ENCODE peak calls at places on chromosomes 5 and 9, in eight cellular contexts. One of them, this sample, is unnamed.
A peak's percentile ranks its signal among the peaks of the same experiment; 100 is the strongest.

GRCh38 chr5:30209752-30210151 is 983.7 kb upstream of the CDH6 start:
- DNase-seq in neural crest cell: no peak
- DNase-seq in stimulated activated CD4-positive, alpha-beta T cell treated with anti-CD3 and anti-CD28 coated beads, Interleukin-4, amount 100 ng/mL, for 48 hours: no peak
- DNase-seq in stimulated activated naive B cell treated with anti-CD40 and anti-IgM and Interleukin-4, amounts not matched to agents 10 μg/mL and 1 μg/mL and 100 μg/mL, for 72 hours: no peak
- DNase-seq in amniotic stem cell: no peak
- DNase-seq in SW480: no peak
- DNase-seq in A549: no peak
- DNase-seq in IMR-90: no peak
- DNase-seq in this sample: no peak

GRCh38 chr9:122059214-122059978 is 33.7 kb downstream of the TTLL11 start:
- DNase-seq in neural crest cell: no peak
- DNase-seq in stimulated activated CD4-positive, alpha-beta T cell treated with anti-CD3 and anti-CD28 coated beads, Interleukin-4, amount 100 ng/mL, for 48 hours: no peak
- DNase-seq in stimulated activated naive B cell treated with anti-CD40 and anti-IgM and Interleukin-4, amounts not matched to agents 10 μg/mL and 1 μg/mL and 100 μg/mL, for 72 hours: no peak
- DNase-seq in amniotic stem cell: no peak
- DNase-seq in SW480: no peak
- DNase-seq in A549: no peak
- DNase-seq in IMR-90: no peak
- DNase-seq in this sample: no peak

GRCh38 chr9:31394040-31394473 is 990.4 kb upstream of the ACO1 start:
- DNase-seq in neural crest cell: no peak
- DNase-seq in stimulated activated CD4-positive, alpha-beta T cell treated with anti-CD3 and anti-CD28 coated beads, Interleukin-4, amount 100 ng/mL, for 48 hours: no peak
- DNase-seq in stimulated activated naive B cell treated with anti-CD40 and anti-IgM and Interleukin-4, amounts not matched to agents 10 μg/mL and 1 μg/mL and 100 μg/mL, for 72 hours: no peak
- DNase-seq in amniotic stem cell: no peak
- DNase-seq in SW480: no peak
- DNase-seq in A549: no peak
- DNase-seq in IMR-90: no peak
- DNase-seq in this sample: no peak

GRCh38 chr9:127919253-127919815 is 2.5 kb upstream of the ST6GALNAC4 start:
- DNase-seq in neural crest cell: no peak
- DNase-seq in stimulated activated CD4-positive, alpha-beta T cell treated with anti-CD3 and anti-CD28 coated beads, Interleukin-4, amount 100 ng/mL, for 48 hours: no peak
- DNase-seq in stimulated activated naive B cell treated with anti-CD40 and anti-IgM and Interleukin-4, amounts not matched to agents 10 μg/mL and 1 μg/mL and 100 μg/mL, for 72 hours: no peak
- DNase-seq in amniotic stem cell: peak; percentile 99
- DNase-seq in SW480: peak; percentile 97
- DNase-seq in A549: peak; percentile 98
- DNase-seq in IMR-90: peak; percentile 99
- DNase-seq in this sample: no peak

GRCh38 chr9:120925535-120926396 is 830 bp downstream of the TRAF1 start:
- DNase-seq in neural crest cell: no peak
- DNase-seq in stimulated activated CD4-positive, alpha-beta T cell treated with anti-CD3 and anti-CD28 coated beads, Interleukin-4, amount 100 ng/mL, for 48 hours: peak; percentile 85
- DNase-seq in stimulated activated naive B cell treated with anti-CD40 and anti-IgM and Interleukin-4, amounts not matched to agents 10 μg/mL and 1 μg/mL and 100 μg/mL, for 72 hours: peak; percentile 89
- DNase-seq in amniotic stem cell: peak; percentile 89
- DNase-seq in SW480: peak; percentile 47
- DNase-seq in A549: peak; percentile 69
- DNase-seq in IMR-90: peak; percentile 99
- DNase-seq in this sample: no peak

GRCh38 chr9:91285729-91286353 is 75.9 kb downstream of the AUH start:
- DNase-seq in neural crest cell: no peak
- DNase-seq in stimulated activated CD4-positive, alpha-beta T cell treated with anti-CD3 and anti-CD28 coated beads, Interleukin-4, amount 100 ng/mL, for 48 hours: no peak
- DNase-seq in stimulated activated naive B cell treated with anti-CD40 and anti-IgM and Interleukin-4, amounts not matched to agents 10 μg/mL and 1 μg/mL and 100 μg/mL, for 72 hours: no peak
- DNase-seq in amniotic stem cell: no peak
- DNase-seq in SW480: no peak
- DNase-seq in A549: no peak
- DNase-seq in IMR-90: peak; percentile 54
- DNase-seq in this sample: no peak

GRCh38 chr5:80755634-80756033 is 100.9 kb upstream of the DHFR start:
- DNase-seq in neural crest cell: no peak
- DNase-seq in stimulated activated CD4-positive, alpha-beta T cell treated with anti-CD3 and anti-CD28 coated beads, Interleukin-4, amount 100 ng/mL, for 48 hours: no peak
- DNase-seq in stimulated activated naive B cell treated with anti-CD40 and anti-IgM and Interleukin-4, amounts not matched to agents 10 μg/mL and 1 μg/mL and 100 μg/mL, for 72 hours: peak; percentile 16
- DNase-seq in amniotic stem cell: no peak
- DNase-seq in SW480: no peak
- DNase-seq in A549: no peak
- DNase-seq in IMR-90: no peak
- DNase-seq in this sample: no peak

GRCh38 chr9:115034801-115035200 is 83.2 kb downstream of the TNC start:
- DNase-seq in neural crest cell: no peak
- DNase-seq in stimulated activated CD4-positive, alpha-beta T cell treated with anti-CD3 and anti-CD28 coated beads, Interleukin-4, amount 100 ng/mL, for 48 hours: no peak
- DNase-seq in stimulated activated naive B cell treated with anti-CD40 and anti-IgM and Interleukin-4, amounts not matched to agents 10 μg/mL and 1 μg/mL and 100 μg/mL, for 72 hours: no peak
- DNase-seq in amniotic stem cell: peak; percentile 73
- DNase-seq in SW480: no peak
- DNase-seq in A549: no peak
- DNase-seq in IMR-90: peak; percentile 90
- DNase-seq in this sample: no peak

GRCh38 chr5:43702815-43703214 is 99.8 kb downstream of the NNT start:
- DNase-seq in neural crest cell: no peak
- DNase-seq in stimulated activated CD4-positive, alpha-beta T cell treated with anti-CD3 and anti-CD28 coated beads, Interleukin-4, amount 100 ng/mL, for 48 hours: no peak
- DNase-seq in stimulated activated naive B cell treated with anti-CD40 and anti-IgM and Interleukin-4, amounts not matched to agents 10 μg/mL and 1 μg/mL and 100 μg/mL, for 72 hours: no peak
- DNase-seq in amniotic stem cell: no peak
- DNase-seq in SW480: no peak
- DNase-seq in A549: no peak
- DNase-seq in IMR-90: peak; percentile 23
- DNase-seq in this sample: no peak

GRCh38 chr5:96177303-96177869 is 215.7 kb upstream of the ELL2 start:
- DNase-seq in neural crest cell: no peak
- DNase-seq in stimulated activated CD4-positive, alpha-beta T cell treated with anti-CD3 and anti-CD28 coated beads, Interleukin-4, amount 100 ng/mL, for 48 hours: no peak
- DNase-seq in stimulated activated naive B cell treated with anti-CD40 and anti-IgM and Interleukin-4, amounts not matched to agents 10 μg/mL and 1 μg/mL and 100 μg/mL, for 72 hours: no peak
- DNase-seq in amniotic stem cell: peak; percentile 2
- DNase-seq in SW480: no peak
- DNase-seq in A549: no peak
- DNase-seq in IMR-90: peak; percentile 91
- DNase-seq in this sample: no peak

GRCh38 chr5:8906303-8906967 is 639.4 kb downstream of the SEMA5A start:
- DNase-seq in neural crest cell: no peak
- DNase-seq in stimulated activated CD4-positive, alpha-beta T cell treated with anti-CD3 and anti-CD28 coated beads, Interleukin-4, amount 100 ng/mL, for 48 hours: no peak
- DNase-seq in stimulated activated naive B cell treated with anti-CD40 and anti-IgM and Interleukin-4, amounts not matched to agents 10 μg/mL and 1 μg/mL and 100 μg/mL, for 72 hours: no peak
- DNase-seq in amniotic stem cell: no peak
- DNase-seq in SW480: peak; percentile 13
- DNase-seq in A549: peak; percentile 4
- DNase-seq in IMR-90: peak; percentile 87
- DNase-seq in this sample: no peak